ENCODE peak calls at places on chromosome 6, in eight cellular contexts. One of them, this sample, is unnamed.

GRCh38 chr6:143642403-143642802 is 35.4 kb upstream of the PHACTR2 start:
- DNase-seq in amygdala: no peak
- DNase-seq in NCI-H510A treated with DMSO at 0.1 percent for 48 hours: no peak
- DNase-seq in GM18507: no peak
- DNase-seq in HT-29: no peak
- DNase-seq in C1 segment of cervical spinal cord: no peak
- DNase-seq in amniotic epithelial cell: peak; percentile 12
- DNase-seq in GM13976: no peak
- DNase-seq in this sample: no peak

GRCh38 chr6:106059331-106059730 is 26.8 kb upstream of the PRDM1 start:
- DNase-seq in amygdala: no peak
- DNase-seq in NCI-H510A treated with DMSO at 0.1 percent for 48 hours: no peak
- DNase-seq in GM18507: no peak
- DNase-seq in HT-29: no peak
- DNase-seq in C1 segment of cervical spinal cord: no peak
- DNase-seq in amniotic epithelial cell: no peak
- DNase-seq in GM13976: no peak
- DNase-seq in this sample: no peak

GRCh38 chr6:68967549-68968300 is 332.6 kb downstream of the ADGRB3 start:
- DNase-seq in amygdala: peak; percentile 40
- DNase-seq in NCI-H510A treated with DMSO at 0.1 percent for 48 hours: peak; percentile 28
- DNase-seq in GM18507: peak; percentile 14
- DNase-seq in HT-29: peak; percentile 70
- DNase-seq in C1 segment of cervical spinal cord: peak; percentile 8
- DNase-seq in amniotic epithelial cell: peak; percentile 25
- DNase-seq in GM13976: peak; percentile 45
- DNase-seq in this sample: peak; percentile 23

GRCh38 chr6:25732468-25733198 is 21.9 kb upstream of the SLC17A4 start:
- DNase-seq in amygdala: no peak
- DNase-seq in NCI-H510A treated with DMSO at 0.1 percent for 48 hours: no peak
- DNase-seq in GM18507: no peak
- DNase-seq in HT-29: no peak
- DNase-seq in C1 segment of cervical spinal cord: no peak
- DNase-seq in amniotic epithelial cell: no peak
- DNase-seq in GM13976: no peak
- DNase-seq in this sample: no peak

GRCh38 chr6:136404627-136405310 is 115.1 kb upstream of the BCLAF1 start:
- DNase-seq in amygdala: no peak
- DNase-seq in NCI-H510A treated with DMSO at 0.1 percent for 48 hours: no peak
- DNase-seq in GM18507: no peak
- DNase-seq in HT-29: no peak
- DNase-seq in C1 segment of cervical spinal cord: no peak
- DNase-seq in amniotic epithelial cell: no peak
- DNase-seq in GM13976: no peak
- DNase-seq in this sample: no peak

GRCh38 chr6:14704383-14705271 is 541.2 kb upstream of the JARID2 start:
- DNase-seq in amygdala: no peak
- DNase-seq in NCI-H510A treated with DMSO at 0.1 percent for 48 hours: no peak
- DNase-seq in GM18507: no peak
- DNase-seq in HT-29: no peak
- DNase-seq in C1 segment of cervical spinal cord: no peak
- DNase-seq in amniotic epithelial cell: no peak
- DNase-seq in GM13976: no peak
- DNase-seq in this sample: no peak

GRCh38 chr6:166851426-166851825 is 104.9 kb downstream of the RNASET2 start:
- DNase-seq in amygdala: no peak
- DNase-seq in NCI-H510A treated with DMSO at 0.1 percent for 48 hours: no peak
- DNase-seq in GM18507: no peak
- DNase-seq in HT-29: no peak
- DNase-seq in C1 segment of cervical spinal cord: no peak
- DNase-seq in amniotic epithelial cell: no peak
- DNase-seq in GM13976: no peak
- DNase-seq in this sample: no peak

GRCh38 chr6:7617954-7618764 is 28.2 kb downstream of the SNRNP48 start:
- DNase-seq in amygdala: peak; percentile 18
- DNase-seq in NCI-H510A treated with DMSO at 0.1 percent for 48 hours: no peak
- DNase-seq in GM18507: no peak
- DNase-seq in HT-29: no peak
- DNase-seq in C1 segment of cervical spinal cord: peak; percentile 16
- DNase-seq in amniotic epithelial cell: peak; percentile 65
- DNase-seq in GM13976: peak; percentile 30
- DNase-seq in this sample: no peak

GRCh38 chr6:166552600-166552999 is 33.9 kb downstream of the RAMACL start:
- DNase-seq in amygdala: no peak
- DNase-seq in NCI-H510A treated with DMSO at 0.1 percent for 48 hours: no peak
- DNase-seq in GM18507: no peak
- DNase-seq in HT-29: no peak
- DNase-seq in C1 segment of cervical spinal cord: no peak
- DNase-seq in amniotic epithelial cell: no peak
- DNase-seq in GM13976: no peak
- DNase-seq in this sample: no peak

GRCh38 chr6:90892271-90892670 is 305.4 kb upstream of the MAP3K7 start:
- DNase-seq in amygdala: no peak
- DNase-seq in NCI-H510A treated with DMSO at 0.1 percent for 48 hours: no peak
- DNase-seq in GM18507: no peak
- DNase-seq in HT-29: no peak
- DNase-seq in C1 segment of cervical spinal cord: no peak
- DNase-seq in amniotic epithelial cell: no peak
- DNase-seq in GM13976: no peak
- DNase-seq in this sample: no peak

GRCh38 chr6:110404602-110405001 is 10.8 kb downstream of the DDO start:
- DNase-seq in amygdala: no peak
- DNase-seq in NCI-H510A treated with DMSO at 0.1 percent for 48 hours: no peak
- DNase-seq in GM18507: no peak
- DNase-seq in HT-29: no peak
- DNase-seq in C1 segment of cervical spinal cord: no peak
- DNase-seq in amniotic epithelial cell: peak; percentile 84
- DNase-seq in GM13976: no peak
- DNase-seq in this sample: no peak

GRCh38 chr6:125558451-125558850 is 191.0 kb upstream of the HEY2 start:
- DNase-seq in amygdala: no peak
- DNase-seq in NCI-H510A treated with DMSO at 0.1 percent for 48 hours: no peak
- DNase-seq in GM18507: no peak
- DNase-seq in HT-29: no peak
- DNase-seq in C1 segment of cervical spinal cord: no peak
- DNase-seq in amniotic epithelial cell: no peak
- DNase-seq in GM13976: no peak
- DNase-seq in this sample: no peak

GRCh38 chr6:148455225-148455624 is 112.6 kb downstream of the SASH1 start:
- DNase-seq in amygdala: no peak
- DNase-seq in NCI-H510A treated with DMSO at 0.1 percent for 48 hours: no peak
- DNase-seq in GM18507: no peak
- DNase-seq in HT-29: no peak
- DNase-seq in C1 segment of cervical spinal cord: no peak
- DNase-seq in amniotic epithelial cell: peak; percentile 47
- DNase-seq in GM13976: no peak
- DNase-seq in this sample: no peak

GRCh38 chr6:132253211-132253610 is 148.1 kb downstream of the MOXD1 start:
- DNase-seq in amygdala: no peak
- DNase-seq in NCI-H510A treated with DMSO at 0.1 percent for 48 hours: no peak
- DNase-seq in GM18507: no peak
- DNase-seq in HT-29: no peak
- DNase-seq in C1 segment of cervical spinal cord: no peak
- DNase-seq in amniotic epithelial cell: no peak
- DNase-seq in GM13976: no peak
- DNase-seq in this sample: no peak

GRCh38 chr6:164749126-164749758 is 560.2 kb downstream of the C6orf118 start:
- DNase-seq in amygdala: no peak
- DNase-seq in NCI-H510A treated with DMSO at 0.1 percent for 48 hours: peak; percentile 9
- DNase-seq in GM18507: no peak
- DNase-seq in HT-29: no peak
- DNase-seq in C1 segment of cervical spinal cord: no peak
- DNase-seq in amniotic epithelial cell: no peak
- DNase-seq in GM13976: no peak
- DNase-seq in this sample: no peak

GRCh38 chr6:12296604-12297003 is 6.4 kb downstream of the EDN1 start:
- DNase-seq in amygdala: no peak
- DNase-seq in NCI-H510A treated with DMSO at 0.1 percent for 48 hours: no peak
- DNase-seq in GM18507: no peak
- DNase-seq in HT-29: no peak
- DNase-seq in C1 segment of cervical spinal cord: no peak
- DNase-seq in amniotic epithelial cell: no peak
- DNase-seq in GM13976: no peak
- DNase-seq in this sample: no peak

GRCh38 chr6:47308674-47309325 is 905 bp downstream of the TNFRSF21 start:
- DNase-seq in amygdala: no peak
- DNase-seq in NCI-H510A treated with DMSO at 0.1 percent for 48 hours: peak; percentile 63
- DNase-seq in GM18507: no peak
- DNase-seq in HT-29: no peak
- DNase-seq in C1 segment of cervical spinal cord: peak; percentile 32
- DNase-seq in amniotic epithelial cell: no peak
- DNase-seq in GM13976: no peak
- DNase-seq in this sample: no peak

GRCh38 chr6:10033223-10033829 is 381.5 kb downstream of the TFAP2A start:
- DNase-seq in amygdala: no peak
- DNase-seq in NCI-H510A treated with DMSO at 0.1 percent for 48 hours: no peak
- DNase-seq in GM18507: no peak
- DNase-seq in HT-29: peak; percentile 3
- DNase-seq in C1 segment of cervical spinal cord: no peak
- DNase-seq in amniotic epithelial cell: peak; percentile 1
- DNase-seq in GM13976: no peak
- DNase-seq in this sample: peak; percentile 26

GRCh38 chr6:142195862-142196536 is 48.9 kb downstream of the VTA1 start:
- DNase-seq in amygdala: no peak
- DNase-seq in NCI-H510A treated with DMSO at 0.1 percent for 48 hours: no peak
- DNase-seq in GM18507: no peak
- DNase-seq in HT-29: no peak
- DNase-seq in C1 segment of cervical spinal cord: no peak
- DNase-seq in amniotic epithelial cell: no peak
- DNase-seq in GM13976: no peak
- DNase-seq in this sample: no peak

GRCh38 chr6:157845493-157846259 is 22.6 kb downstream of the SNX9 start:
- DNase-seq in amygdala: no peak
- DNase-seq in NCI-H510A treated with DMSO at 0.1 percent for 48 hours: no peak
- DNase-seq in GM18507: no peak
- DNase-seq in HT-29: no peak
- DNase-seq in C1 segment of cervical spinal cord: no peak
- DNase-seq in amniotic epithelial cell: no peak
- DNase-seq in GM13976: no peak
- DNase-seq in this sample: no peak

GRCh38 chr6:10518461-10519216 is 2.5 kb upstream of the GCNT2 start:
- DNase-seq in amygdala: no peak
- DNase-seq in NCI-H510A treated with DMSO at 0.1 percent for 48 hours: no peak
- DNase-seq in GM18507: no peak
- DNase-seq in HT-29: peak; percentile 61
- DNase-seq in C1 segment of cervical spinal cord: no peak
- DNase-seq in amniotic epithelial cell: peak; percentile 75
- DNase-seq in GM13976: no peak
- DNase-seq in this sample: no peak

GRCh38 chr6:56374841-56375369 is 127.5 kb upstream of the COL21A1 start:
- DNase-seq in amygdala: no peak
- DNase-seq in NCI-H510A treated with DMSO at 0.1 percent for 48 hours: no peak
- DNase-seq in GM18507: no peak
- DNase-seq in HT-29: no peak
- DNase-seq in C1 segment of cervical spinal cord: no peak
- DNase-seq in amniotic epithelial cell: peak; percentile 80
- DNase-seq in GM13976: no peak
- DNase-seq in this sample: no peak

This sample was measured in NCI-H2227 treated with DMSO at 0.1 percent for 48 hours.